ENCODE peak calls at places on chromosomes 3 and 15, in nine cellular contexts. C is H9; L is effector CD4-positive, alpha-beta T cell; Y is GM23338; P is tibial artery; T is AML-193; W is neural crest cell; S is IMR-90; F is GM18507. X is an unnamed sample.

GRCh38 chr3:153599685-153600084 is 437.7 kb downstream of the RAP2B start:
- DNase-seq in T (no peak), W (no peak), L (no peak), Y (no peak), S (peak; percentile 88), F (no peak), C (no peak), P (peak; percentile 36), X (no peak)

GRCh38 chr3:196896229-196896628 is 28.5 kb downstream of the SENP5 start:
- DNase-seq in L (no peak), F (no peak), P (no peak), S (no peak), Y (no peak), T (no peak), C (no peak), W (no peak), X (no peak)

GRCh38 chr3:127350172-127351050 is 62.6 kb upstream of the PRR20G start:
- DNase-seq in S (no peak), C (no peak), L (no peak), Y (no peak), W (no peak), T (no peak), F (no peak), P (no peak), X (no peak)

GRCh38 chr3:177753498-177754155 is 556.3 kb upstream of the TBL1XR1 start:
- DNase-seq in C (no peak), F (no peak), T (no peak), W (no peak), Y (no peak), S (peak; percentile 39), L (no peak), P (peak; percentile 45), X (peak; percentile 41)

GRCh38 chr15:64828985-64829384 is 3.5 kb upstream of the PIF1 start:
- DNase-seq in P (no peak), Y (no peak), S (peak; percentile 41), L (no peak), C (no peak), W (no peak), T (no peak), F (no peak), X (no peak)

GRCh38 chr3:165749241-165749640 is 88.0 kb downstream of the BCHE start:
- DNase-seq in C (no peak), Y (no peak), T (no peak), L (no peak), P (no peak), W (no peak), F (no peak), S (no peak), X (no peak)

GRCh38 chr3:25863011-25863415 is 73.1 kb downstream of the OXSM start:
- DNase-seq in P (no peak), W (no peak), L (no peak), S (no peak), C (no peak), T (no peak), F (no peak), Y (no peak), X (no peak)

GRCh38 chr15:96331942-96332853 is 1.7 kb downstream of the NR2F2 start:
- DNase-seq in S (no peak), L (no peak), Y (peak; percentile 82), F (no peak), C (peak; percentile 74), T (no peak), W (no peak), P (peak; percentile 21), X (peak; percentile 85)

GRCh38 chr3:50592568-50592967 is 19.0 kb downstream of the CISH start:
- DNase-seq in P (no peak), Y (no peak), W (no peak), T (peak; percentile 51), S (no peak), L (no peak), F (no peak), C (no peak), X (no peak)

GRCh38 chr15:57146394-57147140 is 228.1 kb downstream of the TCF12 start:
- DNase-seq in W (no peak), P (no peak), F (peak; percentile 20), S (peak; percentile 73), T (peak; percentile 65), L (no peak), C (no peak), Y (peak; percentile 71), X (no peak)

GRCh38 chr3:15345051-15345607 is 12.7 kb upstream of the SH3BP5 start:
- DNase-seq in L (no peak), W (no peak), P (no peak), C (no peak), T (no peak), S (no peak), Y (no peak), F (no peak), X (no peak)

GRCh38 chr3:127019449-127019848 is 36.5 kb downstream of the PLXNA1 start:
- DNase-seq in Y (no peak), F (no peak), T (no peak), L (no peak), S (peak; percentile 45), C (no peak), P (no peak), W (no peak), X (no peak)

GRCh38 chr3:52998781-52999509 is 46.9 kb downstream of the SFMBT1 start:
- DNase-seq in S (no peak), C (peak; percentile 43), L (no peak), W (no peak), T (no peak), F (no peak), Y (peak; percentile 33), P (no peak), X (no peak)

GRCh38 chr3:88195951-88196434 is 46.2 kb downstream of the C3orf38 start:
- DNase-seq in C (no peak), W (no peak), Y (no peak), F (no peak), L (no peak), T (no peak), P (no peak), S (peak; percentile 56), X (no peak)

GRCh38 chr15:96340611-96341464 is 10.3 kb downstream of the NR2F2 start:
- DNase-seq in F (no peak), L (no peak), Y (peak; percentile 82), C (peak; percentile 82), S (peak; percentile 73), T (no peak), W (peak; percentile 58), P (peak; percentile 43), X (peak; percentile 80)

GRCh38 chr15:51878446-51879386 is 49.3 kb downstream of the TMOD3 start:
- DNase-seq in P (no peak), C (no peak), W (no peak), Y (no peak), F (no peak), S (peak; percentile 62), T (no peak), L (no peak), X (no peak)

GRCh38 chr3:23272820-23273219 is 69.7 kb downstream of the UBE2E2 start:
- DNase-seq in C (no peak), F (no peak), P (no peak), S (no peak), Y (no peak), W (no peak), T (no peak), L (no peak), X (no peak)

GRCh38 chr15:25863067-25863967 is at the start of gene ATP10A:
- DNase-seq in S (peak; percentile 71), F (no peak), L (peak; percentile 20), P (peak; percentile 59), Y (peak; percentile 77), W (peak; percentile 30), T (no peak), C (peak; percentile 56), X (peak; percentile 58)

GRCh38 chr15:62603757-62604156 is 438.7 kb upstream of the C2CD4B start:
- DNase-seq in Y (no peak), P (no peak), T (no peak), W (no peak), F (no peak), L (no peak), C (no peak), S (no peak), X (no peak)

GRCh38 chr3:15983232-15983631 is 185.5 kb upstream of the ANKRD28 start:
- DNase-seq in S (peak; percentile 78), L (no peak), F (no peak), P (no peak), T (no peak), W (no peak), Y (no peak), C (no peak), X (no peak)

GRCh38 chr15:64883997-64884511 is 27.6 kb upstream of the ANKDD1A start:
- DNase-seq in S (peak; percentile 97), P (peak; percentile 83), Y (no peak), W (no peak), T (no peak), F (peak; percentile 37), L (peak; percentile 60), C (peak; percentile 50), X (peak; percentile 80)

GRCh38 chr3:71055602-71056001 is 527.9 kb downstream of the FOXP1 start:
- DNase-seq in Y (no peak), W (no peak), F (no peak), T (no peak), S (peak; percentile 85), L (no peak), C (no peak), P (no peak), X (no peak)

GRCh38 chr3:126750760-126751129 is 46.7 kb downstream of the CHCHD6 start:
- DNase-seq in Y (peak; percentile 40), W (no peak), L (no peak), S (no peak), F (no peak), T (no peak), C (no peak), P (no peak), X (no peak)

GRCh38 chr15:76973362-76973743 is 21.6 kb upstream of the PSTPIP1 start:
- DNase-seq in T (peak; percentile 52), W (peak; percentile 49), S (peak; percentile 20), C (peak; percentile 87), Y (peak; percentile 92), F (no peak), L (peak; percentile 55), P (no peak), X (no peak)

GRCh38 chr3:38638354-38638753 is 11.1 kb downstream of the SCN5A start:
- DNase-seq in L (no peak), T (no peak), C (no peak), P (no peak), Y (no peak), S (no peak), W (no peak), F (no peak), X (no peak)

GRCh38 chr15:71093089-71094024 is 21.9 kb upstream of the THSD4 start:
- DNase-seq in F (no peak), P (no peak), T (no peak), C (no peak), L (no peak), S (peak; percentile 82), W (no peak), Y (no peak), X (no peak)

GRCh38 chr15:58362262-58362922 is 69.4 kb upstream of the LIPC start:
- DNase-seq in P (no peak), W (no peak), F (no peak), Y (no peak), C (no peak), L (no peak), T (no peak), S (no peak), X (no peak)

GRCh38 chr3:179646177-179646576 is 6.7 kb upstream of the USP13 start:
- DNase-seq in W (no peak), F (no peak), S (no peak), T (no peak), L (no peak), P (no peak), C (no peak), Y (no peak), X (no peak)

GRCh38 chr3:128416578-128417150 is 50.0 kb downstream of the DNAJB8 start:
- DNase-seq in F (no peak), T (no peak), Y (no peak), P (no peak), S (peak; percentile 71), C (no peak), W (no peak), L (no peak), X (no peak)

GRCh38 chr3:79016587-79017380 is 751.0 kb downstream of the ROBO1 start:
- DNase-seq in P (no peak), W (no peak), F (no peak), T (no peak), Y (no peak), S (peak; percentile 53), C (no peak), L (no peak), X (no peak)

GRCh38 chr3:8458235-8458634 is 43.4 kb upstream of the LMCD1 start:
- DNase-seq in F (no peak), P (no peak), Y (no peak), C (no peak), L (no peak), S (peak; percentile 59), W (no peak), T (no peak), X (no peak)